ENCODE peak calls at places on chromosome 19, in eight cellular contexts. U is brain microvascular endothelial cell; I is uterus; H is fibroblast of lung; F is right lobe of liver; M is lung; Y is CD8-positive, alpha-beta T cell; X is esophagus squamous epithelium. Q is an unnamed sample.

GRCh38 chr19:35755550-35756371 is 1.1 kb downstream of the HSPB6 start:
- DNase-seq in U (peak; percentile 26), I (peak; percentile 97), H (no peak), F (peak; percentile 53), M (no peak), Y (peak; percentile 57), X (no peak), Q (no peak)

GRCh38 chr19:41638624-41639023 is 11.8 kb upstream of the CEACAM4 start:
- DNase-seq in U (no peak), I (no peak), H (no peak), F (no peak), M (no peak), Y (no peak), X (no peak), Q (no peak)

GRCh38 chr19:45403781-45404556 is 900 bp downstream of the PPP1R13L start:
- DNase-seq in U (peak; percentile 51), I (peak; percentile 37), H (no peak), F (peak; percentile 69), M (peak; percentile 71), Y (peak; percentile 80), X (no peak), Q (peak; percentile 59)

GRCh38 chr19:49512970-49513745 is 697 bp downstream of the FCGRT start:
- DNase-seq in U (no peak), I (peak; percentile 72), H (no peak), F (peak; percentile 71), M (no peak), Y (no peak), X (no peak), Q (no peak)

GRCh38 chr19:7932276-7932929 is 6.5 kb upstream of the CTXN1 start:
- DNase-seq in U (no peak), I (no peak), H (no peak), F (no peak), M (no peak), Y (no peak), X (no peak), Q (no peak)

GRCh38 chr19:14089662-14090508 is 666 bp downstream of the SAMD1 start:
- DNase-seq in U (peak; percentile 35), I (peak; percentile 53), H (peak; percentile 79), F (peak; percentile 58), M (no peak), Y (peak; percentile 43), X (no peak), Q (peak; percentile 81)

GRCh38 chr19:3397266-3398022 is 31.1 kb downstream of the NFIC start:
- DNase-seq in U (no peak), I (no peak), H (peak; percentile 40), F (no peak), M (no peak), Y (no peak), X (no peak), Q (no peak)

GRCh38 chr19:14135985-14136508 is 342 bp downstream of the ASF1B start:
- DNase-seq in U (no peak), I (no peak), H (no peak), F (no peak), M (no peak), Y (no peak), X (no peak), Q (no peak)

GRCh38 chr19:50657672-50658437 is 8.6 kb downstream of the C19orf81 start:
- DNase-seq in U (peak; percentile 99), I (peak; percentile 59), H (peak; percentile 85), F (peak; percentile 79), M (peak; percentile 87), Y (peak; percentile 90), X (peak; percentile 39), Q (peak; percentile 86)

GRCh38 chr19:53868892-53869804 is 1.5 kb downstream of the MYADM start:
- DNase-seq in U (peak; percentile 94), I (peak; percentile 95), H (peak; percentile 88), F (peak; percentile 93), M (peak; percentile 93), Y (peak; percentile 87), X (no peak), Q (peak; percentile 94)

GRCh38 chr19:7595466-7596133 is at the start of gene CAMSAP3:
- DNase-seq in U (no peak), I (no peak), H (peak; percentile 1), F (peak; percentile 57), M (peak; percentile 43), Y (no peak), X (no peak), Q (peak; percentile 52)

GRCh38 chr19:35710784-35711723 is 6.7 kb downstream of the ZBTB32 start:
- DNase-seq in U (no peak), I (no peak), H (no peak), F (no peak), M (no peak), Y (no peak), X (no peak), Q (peak; percentile 83)

GRCh38 chr19:927707-928401 is 2.0 kb downstream of the ARID3A start:
- DNase-seq in U (no peak), I (peak; percentile 15), H (no peak), F (peak; percentile 19), M (no peak), Y (no peak), X (no peak), Q (peak; percentile 13)

GRCh38 chr19:925912-926594 is at the start of gene ARID3A:
- DNase-seq in U (no peak), I (no peak), H (peak; percentile 79), F (peak; percentile 62), M (no peak), Y (peak; percentile 40), X (no peak), Q (no peak)

GRCh38 chr19:926595-927043 is 784 bp downstream of the ARID3A start:
- DNase-seq in U (peak; percentile 28), I (peak; percentile 54), H (no peak), F (peak; percentile 68), M (no peak), Y (no peak), X (no peak), Q (peak; percentile 71)

GRCh38 chr19:928471-929259 is 2.8 kb downstream of the ARID3A start:
- DNase-seq in U (no peak), I (peak; percentile 22), H (no peak), F (peak; percentile 21), M (no peak), Y (no peak), X (no peak), Q (peak; percentile 1)

DNA sequence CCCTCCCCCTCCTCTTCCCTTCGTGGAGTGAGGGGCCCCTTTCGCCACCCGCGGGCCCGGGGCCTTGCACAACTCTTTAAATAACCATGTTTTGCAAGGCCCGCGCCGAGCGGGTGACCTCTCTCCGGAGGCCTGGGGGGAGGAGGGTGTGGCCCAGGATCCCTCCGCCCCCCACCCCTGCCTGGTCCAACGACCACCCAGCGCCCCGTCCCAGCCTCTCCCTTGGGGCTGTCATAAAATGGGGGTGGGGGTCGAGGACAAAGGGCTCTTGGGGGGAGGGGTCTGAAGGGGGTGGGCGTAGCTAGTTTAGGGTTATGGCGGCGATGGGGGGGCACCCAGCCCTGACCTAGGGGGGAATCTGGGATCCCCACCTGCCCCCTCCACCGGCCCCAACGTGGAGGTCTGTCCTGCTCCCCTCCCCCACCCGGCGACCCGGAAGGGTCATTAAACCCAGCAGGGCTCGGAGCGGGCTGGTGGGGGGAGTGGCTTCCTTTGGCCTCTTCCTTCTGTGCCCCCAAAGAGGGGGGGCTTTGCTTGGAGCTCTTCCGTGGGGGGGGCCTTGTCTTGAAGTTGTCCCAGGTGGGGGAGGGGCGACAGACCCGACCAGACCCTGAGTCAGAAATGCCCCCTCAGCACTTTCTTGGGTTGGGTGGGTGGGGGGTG is 1.3 kb downstream of the ARID3A start:
- DNase-seq in U (no peak), I (peak; percentile 69), H (no peak), F (peak; percentile 80), M (peak; percentile 78), Y (no peak), X (no peak), Q (no peak)
- H3K4me3 ChIP-seq in U (peak overlapping the region; percentile 82), I (peak overlapping the region; percentile 74), H (peak overlapping the region; percentile 23), F (peak overlapping the region; percentile 85), M (peak overlapping the region; percentile 2), Y (peak overlapping the region; percentile 11), X (peak overlapping the region; percentile 96), Q (peak overlapping the region; percentile 74)

GRCh38 chr19:39263912-39264305 is 4.3 kb upstream of the IFNL2 start:
- DNase-seq in U (no peak), I (no peak), H (no peak), F (peak; percentile 64), M (no peak), Y (no peak), X (no peak), Q (no peak)
- TF ChIP-seq CTCF in U (no peak), I (no peak), H (no peak), F (no peak), M (no peak), Y (no peak), X (no peak), Q (no peak)

GRCh38 chr19:4493929-4494690 is 22.0 kb downstream of the HDGFL2 start:
- DNase-seq in U (no peak), I (no peak), H (no peak), F (no peak), M (no peak), Y (no peak), X (no peak), Q (no peak)

GRCh38 chr19:4495471-4495870 is 22.8 kb downstream of the PLIN4 start:
- DNase-seq in U (no peak), I (no peak), H (no peak), F (no peak), M (no peak), Y (no peak), X (no peak), Q (no peak)

GRCh38 chr19:4494691-4495064 is 22.6 kb downstream of the HDGFL2 start:
- DNase-seq in U (no peak), I (no peak), H (no peak), F (no peak), M (no peak), Y (no peak), X (no peak), Q (no peak)

GRCh38 chr19:4493104-4493928 is 21.2 kb downstream of the HDGFL2 start:
- DNase-seq in U (no peak), I (no peak), H (no peak), F (no peak), M (no peak), Y (no peak), X (no peak), Q (no peak)

DNA sequence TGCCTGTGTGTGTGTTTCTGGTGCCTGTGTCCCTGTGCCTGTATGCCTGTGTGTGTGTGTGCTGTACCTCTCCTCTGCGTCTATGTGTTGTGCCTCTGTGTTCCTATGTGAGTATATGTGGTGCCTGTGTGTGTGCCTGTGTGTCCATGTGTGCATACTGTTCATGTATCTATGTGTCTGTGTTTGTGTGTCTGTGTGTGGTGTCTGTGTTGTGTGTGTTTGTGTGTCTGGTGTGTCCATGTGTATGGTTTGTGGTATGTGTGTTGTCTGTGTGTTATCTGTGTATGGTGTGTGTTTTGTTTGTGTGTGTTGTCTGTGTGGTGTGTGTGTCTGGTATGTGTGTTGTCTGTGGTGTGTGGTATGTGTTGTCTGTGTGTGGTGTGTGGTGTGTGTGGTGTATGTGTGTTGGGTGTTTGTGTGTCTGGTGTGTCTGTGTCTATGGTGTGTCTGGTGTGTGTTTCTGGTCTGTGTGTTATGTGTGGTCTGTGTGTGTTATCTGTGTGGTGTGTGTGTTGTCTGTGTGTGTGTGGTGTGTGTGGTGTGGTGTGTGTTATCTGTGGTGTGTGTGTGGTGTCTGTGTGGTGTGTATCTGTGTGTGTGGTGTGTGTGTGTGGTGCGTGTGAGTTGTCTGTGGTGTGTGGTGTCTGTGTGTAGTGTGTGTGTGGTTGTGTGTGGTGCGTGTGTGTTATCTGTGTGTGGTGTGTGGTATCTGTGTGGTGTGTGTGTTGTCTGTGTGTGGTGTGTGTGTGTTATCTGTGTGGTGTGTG is 20.4 kb downstream of the HDGFL2 start:
- DNase-seq in U (no peak), I (no peak), H (no peak), F (no peak), M (no peak), Y (no peak), X (no peak), Q (no peak)
- H3K36me3 ChIP-seq in U (peaks cover 71% of the 10 kb centered on the region), I (no peaks in the 10 kb centered on the region), H (peaks cover 32% of the 10 kb centered on the region), F (peaks cover 9% of the 10 kb centered on the region), M (peaks cover 66% of the 10 kb centered on the region), Y (peaks cover 7% of the 10 kb centered on the region), X (peaks cover 92% of the 10 kb centered on the region), Q (peaks cover 21% of the 10 kb centered on the region)

GRCh38 chr19:38255759-38256052 is 468 bp downstream of the PPP1R14A start:
- DNase-seq in U (no peak), I (no peak), H (peak; percentile 6), F (no peak), M (no peak), Y (no peak), X (no peak), Q (no peak)
- H3K4me3 ChIP-seq in U (peak overlapping the region; percentile 39), I (peak overlapping the region; percentile 58), H (peak overlapping the region; percentile 34), F (peak overlapping the region; percentile 34), M (peak overlapping the region; percentile 50), Y (no peak overlapping the region), X (peak overlapping the region; percentile 40), Q (no peak overlapping the region)